ENCODE peak calls at places on chromosomes 12 and 14, in nine cellular contexts. N is foreskin melanocyte; Z is RCC 7860; X is ELR; H is psoas muscle; T is GM10248; O is GDM1; K is activated naive CD8-positive, alpha-beta T cell treated with anti-CD3 and anti-CD28 coated beads, Interleukin-2, amount 50 U/mL, for 24 hours; Q is Jurkat, Clone E6-1. V is an unnamed sample.

GRCh38 chr14:28719130-28719529 is 47.5 kb upstream of the FOXG1 start:
- DNase-seq in K (no peak), X (no peak), T (no peak), Q (no peak), H (no peak), Z (no peak), N (no peak), O (no peak), V (no peak)

GRCh38 chr14:91416744-91417133 is 881 bp downstream of the CCDC88C start:
- DNase-seq in H (no peak), N (no peak), Z (no peak), X (no peak), O (no peak), Q (no peak), T (peak), K (peak), V (no peak)

GRCh38 chr14:103657466-103657865 is 28.5 kb downstream of the KLC1 start:
- DNase-seq in Q (no peak), T (no peak), X (peak), O (no peak), N (no peak), K (no peak), H (peak), Z (no peak), V (no peak)

GRCh38 chr12:16165506-16165905 is 112.0 kb downstream of the SLC15A5 start:
- DNase-seq in T (no peak), K (no peak), H (peak), Q (peak), O (no peak), Z (peak), N (peak), X (peak), V (peak)

GRCh38 chr14:34770901-34771300 is 56.5 kb upstream of the CFL2 start:
- DNase-seq in Q (no peak), H (no peak), Z (no peak), K (no peak), T (no peak), X (peak), N (no peak), O (no peak), V (no peak)

GRCh38 chr12:68118096-68118755 is 41.3 kb downstream of the IFNG start:
- DNase-seq in Z (no peak), O (no peak), H (no peak), X (no peak), N (no peak), Q (peak), T (no peak), K (no peak), V (no peak)

GRCh38 chr12:111361717-111362576 is 6.9 kb downstream of the PHETA1 start:
- DNase-seq in H (no peak), T (no peak), Q (no peak), X (no peak), K (no peak), N (no peak), O (no peak), Z (no peak), V (no peak)

GRCh38 chr12:32264995-32265394 is 134.4 kb upstream of the FGD4 start:
- DNase-seq in N (no peak), X (no peak), T (peak), K (no peak), Q (peak), H (no peak), Z (no peak), O (peak), V (no peak)

GRCh38 chr12:122835693-122836026 is 403 bp downstream of the HIP1R start:
- DNase-seq in H (no peak), X (peak), Q (no peak), K (peak), N (no peak), Z (no peak), T (peak), O (no peak), V (no peak)

GRCh38 chr12:87274594-87275245 is 754.5 kb downstream of the C12orf50 start:
- DNase-seq in Z (no peak), O (no peak), N (peak), T (no peak), X (peak), K (no peak), H (no peak), Q (peak), V (no peak)

GRCh38 chr14:105249175-105250007 is 1.1 kb downstream of the BTBD6 start:
- DNase-seq in K (no peak), Z (no peak), N (no peak), O (no peak), H (no peak), Q (no peak), X (peak), T (no peak), V (no peak)

GRCh38 chr12:129997239-129997638 is 93.4 kb upstream of the TMEM132D start:
- DNase-seq in X (no peak), T (no peak), H (no peak), Z (no peak), N (no peak), K (no peak), O (no peak), Q (no peak), V (no peak)

GRCh38 chr14:94164685-94165431 is 9.3 kb upstream of the PPP4R4 start:
- DNase-seq in H (no peak), O (no peak), Q (no peak), Z (no peak), N (no peak), T (no peak), K (peak), X (no peak), V (peak)

GRCh38 chr14:101635238-101636080 is 74.2 kb downstream of the DIO3 start:
- DNase-seq in X (no peak), K (no peak), Q (no peak), O (no peak), N (no peak), H (no peak), T (no peak), Z (peak), V (no peak)

GRCh38 chr12:76621582-76622024 is 62.0 kb upstream of the OSBPL8 start:
- DNase-seq in N (peak), K (peak), Q (peak), O (peak), H (peak), X (peak), T (peak), Z (peak), V (peak)

GRCh38 chr12:55972045-55972843 is 1.6 kb upstream of the RAB5B start:
- DNase-seq in X (peak), K (no peak), T (no peak), N (peak), H (no peak), Q (no peak), O (no peak), Z (no peak), V (no peak)

GRCh38 chr12:94801736-94802135 is 151.4 kb upstream of the TMCC3 start:
- DNase-seq in K (no peak), Z (no peak), X (no peak), N (no peak), H (no peak), O (no peak), T (no peak), Q (no peak), V (no peak)

GRCh38 chr14:96198430-96199133 is 6.1 kb upstream of the BDKRB2 start:
- DNase-seq in Q (no peak), X (no peak), O (no peak), H (no peak), Z (no peak), N (no peak), T (no peak), K (no peak), V (no peak)

GRCh38 chr14:69475194-69475818 is 9.2 kb upstream of the PLEKHD1 start:
- DNase-seq in Q (peak), K (no peak), N (peak), X (peak), O (peak), H (no peak), T (peak), Z (no peak), V (no peak)

GRCh38 chr14:33052899-33053400 is 114.3 kb downstream of the NPAS3 start:
- DNase-seq in T (no peak), N (no peak), K (no peak), O (no peak), Z (no peak), Q (no peak), X (no peak), H (no peak), V (no peak)